ENCODE peak calls at places on chromosomes 11 and 22, in six cellular contexts. K, F, D, M, L and V are unnamed samples.

GRCh38 chr11:12457030-12457600 is 79.7 kb downstream of the PARVA start:
- DNase-seq in M (no peak), L (no peak), D (no peak), K (peak; percentile 47), F (no peak), V (no peak)

GRCh38 chr22:17552737-17553136 is 10.6 kb upstream of the SLC25A18 start:
- DNase-seq in D (no peak), L (peak; percentile 60), M (no peak), F (peak; percentile 39), K (no peak), V (no peak)

GRCh38 chr22:44701824-44702478 is at the start of gene PRR5:
- DNase-seq in L (peak; percentile 55), M (peak; percentile 90), F (peak; percentile 78), K (peak; percentile 86), D (peak; percentile 78), V (peak; percentile 90)

GRCh38 chr22:30411780-30412179 is 13.8 kb upstream of the MTFP1 start:
- DNase-seq in F (no peak), M (no peak), K (no peak), L (no peak), D (no peak), V (no peak)

GRCh38 chr11:101686514-101686913 is 102.7 kb upstream of the TRPC6 start:
- DNase-seq in D (no peak), K (peak; percentile 79), M (no peak), F (no peak), L (no peak), V (no peak)

GRCh38 chr11:25691959-25692358 is 640.0 kb upstream of the ANO3 start:
- DNase-seq in K (no peak), M (no peak), F (no peak), L (no peak), D (no peak), V (no peak)

GRCh38 chr22:22877523-22878210 is 9.9 kb upstream of the IGLL5 start:
- DNase-seq in K (peak; percentile 68), F (peak; percentile 67), M (peak; percentile 82), L (no peak), D (peak; percentile 75), V (no peak)

GRCh38 chr11:97498891-97499290 is 1109.1 kb downstream of the JRKL start:
- DNase-seq in F (no peak), M (no peak), L (no peak), D (no peak), K (no peak), V (no peak)

GRCh38 chr22:40031766-40032470 is 37.2 kb downstream of the FAM83F start:
- DNase-seq in F (no peak), M (no peak), D (no peak), L (peak; percentile 39), K (no peak), V (no peak)

GRCh38 chr11:64313491-64314145 is 3.7 kb downstream of the TRMT112 start:
- DNase-seq in F (peak; percentile 66), D (no peak), K (peak; percentile 32), M (peak; percentile 69), L (peak; percentile 79), V (no peak)

GRCh38 chr11:93846411-93846810 is 4.0 kb downstream of the VSTM5 start:
- DNase-seq in K (no peak), D (no peak), L (no peak), F (no peak), M (no peak), V (no peak)

GRCh38 chr22:37283393-37283937 is 1.2 kb downstream of the CYTH4 start:
- DNase-seq in L (no peak), M (no peak), K (no peak), F (no peak), D (peak; percentile 56), V (peak; percentile 59)

GRCh38 chr11:44858796-44859527 is 91.7 kb downstream of the TP53I11 start:
- DNase-seq in F (no peak), K (no peak), L (no peak), D (no peak), M (no peak), V (no peak)

GRCh38 chr22:48100685-48101417 is 1338.4 kb downstream of the TBC1D22A start:
- DNase-seq in D (peak; percentile 50), M (no peak), L (no peak), F (no peak), K (no peak), V (no peak)

GRCh38 chr11:124481365-124482323 is 36.1 kb upstream of the OR8B8 start:
- DNase-seq in F (no peak), D (peak; percentile 8), L (no peak), M (no peak), K (peak; percentile 80), V (peak; percentile 8)

GRCh38 chr11:62150887-62151736 is 27.3 kb downstream of the INCENP start:
- DNase-seq in F (no peak), K (no peak), L (no peak), M (peak; percentile 26), D (no peak), V (no peak)

GRCh38 chr22:43263645-43264514 is 76.9 kb upstream of the TTLL12 start:
- DNase-seq in F (peak; percentile 30), D (no peak), K (peak; percentile 91), L (peak; percentile 17), M (no peak), V (peak; percentile 85)

GRCh38 chr11:112958670-112959069 is 2.5 kb upstream of the NCAM1 start:
- DNase-seq in K (peak; percentile 52), L (no peak), F (no peak), D (no peak), M (no peak), V (no peak)
- TF ChIP-seq CTCF in K (peak; percentile 31), L (no peak), F (no peak), D (no peak), M (no peak), V (no peak)

GRCh38 chr11:30914143-30914762 is 328.1 kb upstream of the MPPED2 start:
- DNase-seq in K (peak; percentile 76), F (peak; percentile 69), M (peak; percentile 67), L (no peak), D (peak; percentile 23), V (peak; percentile 14)

GRCh38 chr11:30902929-30903328 is 316.8 kb upstream of the MPPED2 start:
- DNase-seq in D (no peak), K (no peak), F (no peak), L (no peak), M (no peak), V (no peak)

GRCh38 chr11:30908857-30909256 is 322.7 kb upstream of the MPPED2 start:
- DNase-seq in K (no peak), L (no peak), D (no peak), M (no peak), F (no peak), V (no peak)

GRCh38 chr11:30911247-30911646 is 325.1 kb upstream of the MPPED2 start:
- DNase-seq in D (no peak), K (no peak), F (no peak), M (no peak), L (no peak), V (no peak)

GRCh38 chr11:30908272-30908671 is 322.1 kb upstream of the MPPED2 start:
- DNase-seq in D (no peak), M (no peak), F (no peak), K (no peak), L (no peak), V (no peak)
- TF ChIP-seq CTCF in D (no peak), M (no peak), F (no peak), K (no peak), L (no peak), V (no peak)

DNA sequence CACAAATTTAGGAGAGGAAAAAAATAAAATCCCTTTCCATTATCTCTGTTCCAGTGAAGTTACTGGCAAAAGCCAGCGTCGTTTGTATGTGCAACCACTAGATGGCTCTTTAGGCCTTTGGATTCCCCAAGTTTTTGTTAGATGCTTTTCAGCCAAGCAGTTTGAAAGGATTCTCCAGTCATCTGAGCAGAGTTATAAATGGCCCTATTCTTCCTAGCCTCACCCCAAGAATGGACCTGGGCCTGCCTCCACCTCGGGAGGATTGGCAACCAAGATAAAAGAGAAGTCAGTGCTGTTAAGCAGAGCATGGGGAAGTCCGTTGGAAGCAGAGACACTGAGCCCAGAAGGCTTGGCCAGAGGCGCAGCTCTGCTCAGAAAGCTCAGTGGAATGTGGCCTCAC is 15.4 kb downstream of the FAM181B start:
- DNase-seq in K (peak; percentile 60), L (no peak), D (peak; percentile 41), F (no peak), M (no peak), V (peak; percentile 47)
- TF ChIP-seq CTCF in K (peak; percentile 80), L (peak; percentile 58), D (peak; percentile 89), F (peak; percentile 46), M (peak; percentile 66), V (peak; percentile 58)

DNA sequence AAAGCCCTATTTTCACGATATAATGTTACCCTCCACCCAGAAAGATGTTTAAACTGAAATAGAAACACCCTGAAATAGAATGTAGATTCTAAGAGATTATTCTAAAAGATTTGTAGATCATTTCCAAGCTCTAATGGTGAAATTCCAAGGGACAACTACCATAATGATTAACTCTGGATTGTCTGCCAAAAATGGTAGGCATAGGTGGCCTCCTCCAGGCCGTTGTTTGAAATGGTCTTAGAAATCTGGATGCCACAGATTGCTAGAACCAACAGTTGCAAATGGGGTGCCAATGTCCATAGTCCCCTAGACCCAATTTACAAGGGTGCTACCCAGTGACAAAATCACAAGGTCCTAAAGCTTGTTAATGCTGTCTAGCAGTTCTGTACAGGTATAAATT is 6.7 kb upstream of the SLC6A5 start:
- DNase-seq in F (no peak), L (no peak), K (no peak), D (no peak), M (no peak), V (no peak)
- TF ChIP-seq CTCF in F (no peak), L (no peak), K (no peak), D (no peak), M (no peak), V (no peak)

GRCh38 chr11:30816959-30817880 is 231.1 kb upstream of the MPPED2 start:
- DNase-seq in M (no peak), L (no peak), D (no peak), F (no peak), K (no peak), V (no peak)
- TF ChIP-seq CTCF in M (no peak), L (no peak), D (no peak), F (no peak), K (no peak), V (no peak)

GRCh38 chr11:37525336-37525735 is 927.3 kb upstream of the RAG2 start:
- DNase-seq in M (no peak), L (no peak), K (peak; percentile 35), F (no peak), D (no peak), V (no peak)
- TF ChIP-seq CTCF in M (peak; percentile 5), L (no peak), K (peak; percentile 45), F (no peak), D (no peak), V (no peak)